ENCODE peak calls at places on chromosomes 13 and 19, in five cellular contexts. R, L, Q, G and T are unnamed samples.

GRCh38 chr19:23505738-23506137 is 110.5 kb upstream of the ZNF91 start:
- DNase-seq in R (no peak), L (no peak), Q (no peak), G (no peak), T (no peak)

GRCh38 chr19:44745386-44745831 is 3.1 kb upstream of the BCL3 start:
- DNase-seq in R (peak), L (peak), Q (peak), G (peak), T (peak)

GRCh38 chr19:36604656-36605100 is 435 bp upstream of the ZNF382 start:
- DNase-seq in R (peak), L (peak), Q (no peak), G (peak), T (no peak)

GRCh38 chr19:21358768-21359451 is at the start of gene ZNF738:
- DNase-seq in R (peak), L (peak), Q (peak), G (peak), T (peak)

GRCh38 chr19:40716031-40716654 is 543 bp downstream of the COQ8B start:
- DNase-seq in R (no peak), L (no peak), Q (peak), G (peak), T (peak)

GRCh38 chr13:112891477-112892401 is 77.3 kb upstream of the MCF2L start:
- DNase-seq in R (no peak), L (no peak), Q (no peak), G (no peak), T (no peak)

GRCh38 chr19:7681336-7682174 is 922 bp downstream of the TRAPPC5 start:
- DNase-seq in R (peak), L (peak), Q (peak), G (peak), T (no peak)

GRCh38 chr19:32910094-32910493 is 40.5 kb upstream of the SLC7A9 start:
- DNase-seq in R (no peak), L (no peak), Q (no peak), G (no peak), T (no peak)

GRCh38 chr13:30774214-30774730 is 38.9 kb downstream of the ALOX5AP start:
- DNase-seq in R (no peak), L (no peak), Q (no peak), G (no peak), T (no peak)

GRCh38 chr13:48843630-48844380 is 131.9 kb upstream of the FNDC3A start:
- DNase-seq in R (no peak), L (no peak), Q (no peak), G (no peak), T (no peak)

GRCh38 chr13:47672245-47672975 is 328.7 kb downstream of the SUCLA2 start:
- DNase-seq in R (no peak), L (no peak), Q (no peak), G (no peak), T (no peak)

GRCh38 chr13:31037351-31037750 is 104.9 kb downstream of the TEX26 start:
- DNase-seq in R (no peak), L (no peak), Q (no peak), G (no peak), T (no peak)

GRCh38 chr13:70027551-70027950 is 80.1 kb upstream of the ATXN8OS start:
- DNase-seq in R (no peak), L (no peak), Q (no peak), G (no peak), T (no peak)

GRCh38 chr19:49409441-49410029 is 13.7 kb downstream of the PTH2 start:
- DNase-seq in R (no peak), L (no peak), Q (no peak), G (no peak), T (no peak)

GRCh38 chr19:13082192-13083007 is 20.3 kb downstream of the LYL1 start:
- DNase-seq in R (peak), L (no peak), Q (no peak), G (peak), T (no peak)

GRCh38 chr13:42865703-42866102 is 84.3 kb downstream of the FAM216B start:
- DNase-seq in R (no peak), L (no peak), Q (no peak), G (peak), T (no peak)

GRCh38 chr13:46605089-46605488 is 52.1 kb downstream of the LRCH1 start:
- DNase-seq in R (no peak), L (no peak), Q (no peak), G (no peak), T (no peak)

GRCh38 chr19:53102701-53103140 is 501 bp downstream of the ZNF160 start:
- DNase-seq in R (no peak), L (peak), Q (peak), G (peak), T (peak)

GRCh38 chr13:22933571-22934181 is 247.1 kb upstream of the SGCG start:
- DNase-seq in R (no peak), L (no peak), Q (no peak), G (no peak), T (no peak)

GRCh38 chr19:815079-815774 is 6.5 kb downstream of the PLPPR3 start:
- DNase-seq in R (no peak), L (no peak), Q (no peak), G (no peak), T (no peak)
- TF ChIP-seq POLR2A in R (no peak), L (no peak), Q (no peak), G (no peak), T (no peak)

GRCh38 chr13:68987585-68987984 is 1120.0 kb upstream of the ATXN8OS start:
- DNase-seq in R (no peak), L (no peak), Q (no peak), G (no peak), T (no peak)

GRCh38 chr13:68984688-68985319 is 1122.8 kb upstream of the ATXN8OS start:
- DNase-seq in R (peak), L (no peak), Q (peak), G (no peak), T (no peak)

GRCh38 chr13:68988176-68988575 is 1119.5 kb upstream of the ATXN8OS start:
- DNase-seq in R (no peak), L (no peak), Q (no peak), G (no peak), T (no peak)

GRCh38 chr13:68982961-68983619 is 1124.5 kb upstream of the ATXN8OS start:
- DNase-seq in R (no peak), L (no peak), Q (no peak), G (no peak), T (no peak)
- TF ChIP-seq POLR2A in R (no peak), L (no peak), Q (no peak), G (no peak), T (no peak)

GRCh38 chr19:18940791-18941627 is at the start of gene HOMER3:
- DNase-seq in R (peak), L (peak), Q (peak), G (peak), T (no peak)
- TF ChIP-seq POLR2A in R (no peak), L (no peak), Q (no peak), G (peak), T (peak)

DNA sequence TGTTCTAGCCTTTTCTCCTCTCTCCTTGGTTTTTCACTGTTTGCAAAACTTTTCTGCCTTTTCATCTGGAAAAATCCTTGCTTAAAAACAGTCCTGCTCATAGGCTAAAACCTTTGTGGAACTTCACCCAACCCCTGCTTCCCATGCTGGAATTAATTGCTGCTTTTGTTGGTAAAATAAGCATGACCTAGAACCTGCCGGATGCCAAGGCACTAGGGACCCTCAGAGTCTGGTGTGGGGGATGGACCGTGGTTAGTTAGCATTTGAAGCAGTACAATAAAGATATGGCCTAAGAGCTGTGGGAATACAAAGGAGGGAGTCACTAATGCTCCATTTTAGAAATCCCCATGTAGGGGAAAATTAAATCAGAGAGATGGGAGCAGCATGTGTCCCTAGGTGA is 326.3 kb downstream of the KCNRG start:
- DNase-seq in R (no peak), L (no peak), Q (no peak), G (no peak), T (no peak)
- TF ChIP-seq POLR2A in R (no peak), L (no peak), Q (no peak), G (no peak), T (no peak)

GRCh38 chr19:1304197-1304924 is 18.7 kb downstream of the EFNA2 start:
- DNase-seq in R (no peak), L (no peak), Q (peak), G (no peak), T (no peak)
- TF ChIP-seq POLR2A in R (no peak), L (no peak), Q (no peak), G (no peak), T (no peak)

GRCh38 chr19:5782322-5782721 is 2.2 kb downstream of the PRR22 start:
- DNase-seq in R (no peak), L (no peak), Q (no peak), G (no peak), T (no peak)

GRCh38 chr19:5785423-5785822 is 877 bp upstream of the PRR22 start:
- DNase-seq in R (no peak), L (no peak), Q (no peak), G (no peak), T (no peak)

GRCh38 chr19:5786593-5787551 is 2.3 kb upstream of the PRR22 start:
- DNase-seq in R (no peak), L (no peak), Q (no peak), G (no peak), T (no peak)

GRCh38 chr19:5784581-5785147 is at the start of gene PRR22:
- DNase-seq in R (no peak), L (no peak), Q (no peak), G (no peak), T (no peak)

DNA sequence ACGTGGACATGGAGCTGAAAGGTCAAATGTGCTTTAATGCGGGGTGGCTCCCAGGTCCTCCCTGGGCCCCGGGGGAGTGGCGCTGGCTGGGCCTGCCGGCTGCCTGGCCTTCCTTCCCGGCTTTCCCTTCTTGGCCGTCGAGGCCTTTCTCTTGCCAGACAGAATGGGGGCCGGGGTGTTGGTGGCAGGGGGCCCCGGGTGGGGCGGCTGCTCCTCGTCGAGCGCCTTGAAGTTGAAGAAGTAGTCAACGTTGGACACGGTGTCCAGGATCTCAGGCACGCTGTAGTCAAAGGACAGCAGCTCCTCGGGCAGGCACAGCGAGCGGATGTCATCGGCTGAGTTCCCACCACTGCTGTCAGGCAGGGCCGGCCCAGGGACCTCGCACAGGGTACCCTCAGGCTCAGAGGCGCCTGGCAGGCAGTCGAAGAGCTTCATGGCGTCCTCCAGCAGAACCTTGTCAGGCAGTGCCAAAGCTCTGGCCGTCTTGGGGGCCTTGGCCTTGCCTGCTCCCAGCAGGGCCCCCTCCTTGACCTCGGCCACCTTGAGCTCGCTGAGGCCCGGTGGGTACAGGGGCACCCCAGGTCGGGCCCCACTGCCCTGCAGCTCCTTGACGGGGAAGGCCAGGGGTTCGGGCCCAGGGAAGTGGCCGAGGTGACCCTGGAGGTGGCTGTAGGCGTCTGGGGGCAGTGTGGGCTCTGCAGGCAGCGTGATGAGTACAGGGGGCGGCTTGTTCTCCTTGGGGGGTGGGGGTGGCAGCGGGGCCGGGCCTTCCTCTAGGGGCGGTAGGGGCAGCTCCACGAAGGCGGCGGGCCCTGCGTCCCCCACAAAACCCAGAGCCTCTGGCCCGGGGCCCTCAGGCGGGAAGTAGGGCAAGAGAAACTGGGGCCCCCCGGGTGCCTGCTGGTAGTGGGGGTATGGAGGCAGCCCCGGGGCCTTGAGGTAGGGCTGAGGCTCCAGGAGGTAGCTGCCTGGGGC is 1.3 kb downstream of the PRR22 start:
- DNase-seq in R (no peak), L (no peak), Q (no peak), G (no peak), T (no peak)
- TF ChIP-seq POLR2A in R (no peak), L (no peak), Q (no peak), G (no peak), T (no peak)